ENCODE peak calls at places on chromosomes 13 and 19, in eight cellular contexts. B is GM23338, Y is brain microvascular endothelial cell, T is cardiac muscle cell, J is type B pancreatic cell, N is H9, F is activated B cell treated with CpG ODN at 0.5 μM for 24 hours, G is body of pancreas. P is an unnamed sample.

GRCh38 chr13:30850867-30851211 is 55.2 kb upstream of the MEDAG start:
- DNase-seq in T (no peak), B (no peak), F (no peak), Y (no peak), N (no peak), G (no peak), J (no peak), P (no peak)

GRCh38 chr19:33496496-33496895 is 25.1 kb downstream of the PEPD start:
- DNase-seq in N (no peak), F (no peak), Y (no peak), B (no peak), G (no peak), J (no peak), T (no peak), P (no peak)

GRCh38 chr13:33125821-33126570 is 109.8 kb downstream of the KL start:
- DNase-seq in G (peak; percentile 29), J (no peak), B (peak; percentile 15), Y (peak; percentile 98), F (no peak), N (peak; percentile 61), T (peak; percentile 96), P (no peak)

GRCh38 chr13:65353951-65354350 is 1876.2 kb downstream of the PCDH9 start:
- DNase-seq in T (no peak), J (no peak), Y (no peak), N (no peak), G (no peak), B (no peak), F (no peak), P (no peak)

GRCh38 chr19:11887247-11887617 is 350 bp upstream of the ZNF69 start:
- DNase-seq in N (no peak), F (no peak), T (no peak), J (no peak), B (peak; percentile 48), G (no peak), Y (no peak), P (no peak)

GRCh38 chr19:11530432-11530831 is 1.5 kb upstream of the ECSIT start:
- DNase-seq in J (no peak), B (peak; percentile 96), Y (peak; percentile 77), T (peak; percentile 90), G (peak; percentile 78), F (no peak), N (peak; percentile 96), P (peak; percentile 83)

GRCh38 chr19:27975419-27976005 is 1237.4 kb downstream of the UQCRFS1 start:
- DNase-seq in T (no peak), J (no peak), N (no peak), Y (no peak), B (no peak), F (no peak), G (no peak), P (no peak)

GRCh38 chr19:55703790-55704215 is 28.8 kb downstream of the EPN1 start:
- DNase-seq in G (peak; percentile 77), B (peak; percentile 86), F (no peak), Y (no peak), T (peak; percentile 38), N (peak; percentile 77), J (no peak), P (peak; percentile 68)

GRCh38 chr13:104641309-104641708 is 1575.1 kb upstream of the SLC10A2 start:
- DNase-seq in B (no peak), G (no peak), F (no peak), J (no peak), Y (peak; percentile 85), T (peak; percentile 3), N (no peak), P (no peak)

DNA sequence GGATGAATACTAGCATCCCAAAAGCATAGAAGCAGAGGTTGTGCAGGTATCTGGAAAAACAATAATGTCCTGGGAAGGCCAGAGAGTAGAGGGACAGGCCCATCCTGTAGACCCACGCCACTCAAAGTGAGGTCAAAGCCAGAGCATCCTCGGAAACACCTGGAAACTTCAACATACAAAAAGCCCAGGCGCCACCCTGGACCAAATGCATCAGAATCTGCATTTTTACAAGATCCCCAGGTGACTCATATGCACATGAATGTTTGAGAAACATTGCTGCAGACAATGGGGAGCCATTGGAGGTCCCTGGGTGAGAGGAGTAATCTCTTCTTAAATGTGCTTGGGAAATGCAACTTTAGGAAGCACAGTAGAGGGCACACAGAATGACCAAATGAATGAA is 684.1 kb downstream of the DIAPH3 start:
- DNase-seq in J (no peak), Y (no peak), B (peak; percentile 75), F (no peak), N (peak; percentile 80), T (no peak), G (no peak), P (no peak)
- TF ChIP-seq CTCF in J (no peak), Y (no peak), B (no peak), F (no peak), N (no peak), T (no peak), G (no peak), P (no peak)

GRCh38 chr13:112326821-112327370 is 49.3 kb upstream of the SPACA7 start:
- DNase-seq in G (no peak), T (no peak), B (no peak), F (no peak), N (no peak), Y (no peak), J (no peak), P (no peak)
- TF ChIP-seq CTCF in G (no peak), T (no peak), B (no peak), F (no peak), N (no peak), Y (no peak), J (no peak), P (no peak)

GRCh38 chr13:113929628-113930615 is 44.0 kb downstream of the C13orf46 start:
- DNase-seq in Y (no peak), G (no peak), J (peak; percentile 62), F (no peak), N (peak; percentile 39), T (no peak), B (peak; percentile 23), P (no peak)
- TF ChIP-seq CTCF in Y (no peak), G (no peak), J (no peak), F (no peak), N (peak; percentile 39), T (no peak), B (peak; percentile 69), P (no peak)

GRCh38 chr13:94997126-94997525 is 284.8 kb upstream of the SOX21 start:
- DNase-seq in G (no peak), N (no peak), J (no peak), T (peak; percentile 37), Y (no peak), B (no peak), F (no peak), P (no peak)

GRCh38 chr13:94999871-95000270 is 287.5 kb upstream of the SOX21 start:
- DNase-seq in B (no peak), T (no peak), J (no peak), G (no peak), F (no peak), Y (peak; percentile 31), N (no peak), P (no peak)

GRCh38 chr13:95002968-95003813 is 290.8 kb upstream of the SOX21 start:
- DNase-seq in J (no peak), B (peak; percentile 60), Y (no peak), T (no peak), G (no peak), F (no peak), N (peak; percentile 42), P (no peak)

GRCh38 chr13:95005300-95005699 is 293.0 kb upstream of the SOX21 start:
- DNase-seq in T (no peak), J (no peak), Y (no peak), N (no peak), B (no peak), G (no peak), F (no peak), P (no peak)

DNA sequence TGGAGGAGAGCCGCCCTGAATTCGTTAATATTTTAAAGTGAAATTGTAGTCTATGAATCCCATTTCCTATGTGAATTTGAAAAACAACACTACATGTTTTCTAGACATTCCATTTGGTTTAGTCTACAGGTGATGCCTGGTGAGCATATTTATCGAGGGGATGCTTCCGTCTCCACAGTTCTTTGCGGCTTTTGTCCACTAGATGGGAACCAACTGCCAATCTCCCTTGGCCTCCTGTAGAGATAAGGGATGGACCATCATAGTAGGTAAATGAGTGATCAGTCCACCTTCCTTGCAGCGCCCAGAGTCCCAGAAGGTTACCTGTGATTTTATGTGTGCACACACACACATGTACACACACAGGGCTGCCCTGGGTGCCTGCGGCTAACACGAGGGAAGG is 289.8 kb upstream of the SOX21 start:
- DNase-seq in G (no peak), N (no peak), T (no peak), B (peak; percentile 45), J (no peak), F (no peak), Y (no peak), P (no peak)
- TF ChIP-seq CTCF in G (no peak), N (no peak), T (no peak), B (peak; percentile 47), J (no peak), F (no peak), Y (peak; percentile 19), P (no peak)

GRCh38 chr13:103029798-103030197 is 36.4 kb downstream of the SLC10A2 start:
- DNase-seq in Y (no peak), F (no peak), T (no peak), J (no peak), N (no peak), G (no peak), B (no peak), P (no peak)
- TF ChIP-seq CTCF in Y (no peak), F (no peak), T (no peak), J (no peak), N (no peak), G (no peak), B (no peak), P (no peak)

DNA sequence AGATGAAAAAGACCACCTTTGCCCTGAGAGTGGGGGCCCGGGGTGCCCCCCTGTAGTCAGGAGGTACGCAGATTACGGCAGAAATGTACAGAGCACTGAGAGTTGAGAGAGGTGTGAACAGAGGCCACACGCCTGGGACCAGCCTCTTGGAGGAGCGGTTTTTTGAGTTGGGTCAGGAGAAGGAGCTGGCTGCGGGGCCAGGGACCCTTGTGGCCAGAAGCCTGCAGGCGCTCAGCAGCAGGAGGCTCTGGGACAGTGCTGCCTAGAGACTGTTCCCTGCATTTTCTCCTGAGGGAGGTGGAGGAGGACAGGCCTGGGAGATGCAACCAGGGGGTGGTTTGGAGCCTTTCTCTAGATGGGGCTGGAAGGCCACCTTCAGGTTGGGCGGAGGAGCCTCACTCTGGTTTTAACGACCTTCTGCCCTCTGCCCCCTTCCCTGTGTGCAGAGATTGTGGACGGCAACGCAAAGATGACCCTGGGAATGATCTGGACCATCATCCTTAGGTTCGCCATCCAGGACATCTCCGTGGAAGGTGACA is 39.7 kb downstream of the CAPN12 start:
- DNase-seq in B (no peak), Y (no peak), N (no peak), T (no peak), J (no peak), G (no peak), F (no peak), P (no peak)
- TF ChIP-seq CTCF in B (peak; percentile 26), Y (peak; percentile 11), N (peak; percentile 21), T (no peak), J (no peak), G (no peak), F (no peak), P (no peak)

GRCh38 chr13:112005925-112006324 is 61.0 kb upstream of the SOX1 start:
- DNase-seq in N (no peak), T (no peak), J (no peak), B (no peak), Y (no peak), F (no peak), G (no peak), P (no peak)
- TF ChIP-seq CTCF in N (no peak), T (no peak), J (no peak), B (no peak), Y (no peak), F (no peak), G (no peak), P (no peak)